ENCODE peak calls at places on chromosome 13, in four cellular contexts. D is activated CD4-positive, alpha-beta T cell treated with anti-CD3 and anti-CD28 coated beads, Interleukin-2, amount 10 ng/mL, durations not matched to agents 7 days and 5 days; T is SHP77; U is stimulated activated CD8-positive, alpha-beta memory T cell treated with anti-CD3 and anti-CD28 coated beads, Interleukin-2, amount 100 ng/mL, for 1 hour. E is an unnamed sample.

GRCh38 chr13:36981156-36981743 is 17.9 kb downstream of the ALG5 start:
- DNase-seq in U (no peak), D (no peak), T (peak), E (no peak)

GRCh38 chr13:36362251-36362650 is 16.1 kb upstream of the SPART start:
- DNase-seq in U (no peak), T (no peak), D (no peak), E (no peak)

GRCh38 chr13:44259045-44260042 is 114.3 kb upstream of the SERP2 start:
- DNase-seq in D (peak), T (no peak), U (peak), E (peak)

GRCh38 chr13:79900356-79900755 is 419.4 kb downstream of the NDFIP2 start:
- DNase-seq in U (no peak), D (no peak), T (no peak), E (no peak)

GRCh38 chr13:88068975-88069374 is 397.8 kb downstream of the SLITRK5 start:
- DNase-seq in D (no peak), T (peak), U (no peak), E (no peak)

GRCh38 chr13:51770681-51771417 is 33.1 kb downstream of the DHRS12 start:
- DNase-seq in T (no peak), U (no peak), D (no peak), E (no peak)

GRCh38 chr13:104057851-104058250 is 991.6 kb upstream of the SLC10A2 start:
- DNase-seq in U (no peak), T (no peak), D (no peak), E (no peak)

GRCh38 chr13:98476106-98476505 is 100.8 kb downstream of the STK24 start:
- DNase-seq in T (no peak), D (peak), U (peak), E (peak)

GRCh38 chr13:84139561-84140158 is 257.4 kb upstream of the SLITRK1 start:
- DNase-seq in D (no peak), T (no peak), U (no peak), E (no peak)

GRCh38 chr13:84430015-84430414 is 547.7 kb upstream of the SLITRK1 start:
- DNase-seq in D (no peak), T (no peak), U (no peak), E (no peak)

GRCh38 chr13:39374741-39375189 is 228.2 kb downstream of the LHFPL6 start:
- DNase-seq in U (no peak), D (no peak), T (no peak), E (no peak)

GRCh38 chr13:91375119-91375729 is 23.2 kb upstream of the GPC5 start:
- DNase-seq in T (peak), D (peak), U (no peak), E (no peak)

GRCh38 chr13:108681986-108682562 is 52.7 kb downstream of the MYO16 start:
- DNase-seq in D (no peak), T (no peak), U (no peak), E (no peak)

GRCh38 chr13:75454497-75454896 is 27.5 kb downstream of the TBC1D4 start:
- DNase-seq in U (no peak), T (no peak), D (no peak), E (no peak)

GRCh38 chr13:94128430-94128829 is 351.1 kb downstream of the DCT start:
- DNase-seq in T (peak), D (no peak), U (no peak), E (no peak)

GRCh38 chr13:37270206-37271001 is 164.9 kb upstream of the CSNK1A1L start:
- DNase-seq in U (no peak), D (no peak), T (no peak), E (no peak)

GRCh38 chr13:112793545-112794445 is 104.0 kb downstream of the ATP11A start:
- DNase-seq in U (no peak), D (no peak), T (no peak), E (no peak)

GRCh38 chr13:51269039-51269438 is 46.8 kb downstream of the FAM124A start:
- DNase-seq in D (no peak), U (no peak), T (no peak), E (no peak)

GRCh38 chr13:29909975-29910674 is 59.7 kb upstream of the UBL3 start:
- DNase-seq in U (no peak), T (no peak), D (no peak), E (no peak)

GRCh38 chr13:49265822-49266221 is 18.1 kb downstream of the CDADC1 start:
- DNase-seq in T (no peak), U (no peak), D (no peak), E (no peak)

GRCh38 chr13:57627663-57628062 is 3.9 kb upstream of the PCDH17 start:
- DNase-seq in D (no peak), U (no peak), T (peak), E (no peak)